ENCODE peak calls at places on chromosomes 3 and 15, in seven cellular contexts. R, D, U, N, B, J and K are unnamed samples.

GRCh38 chr3:194344012-194344411 is 7.1 kb downstream of the CPN2 start:
- DNase-seq in R (no peak), D (peak), U (peak), N (peak), B (peak), J (peak), K (peak)

GRCh38 chr15:45377630-45378148 is 655 bp downstream of the GATM start:
- DNase-seq in R (no peak), D (no peak), U (no peak), N (peak), B (peak), J (no peak), K (no peak)

GRCh38 chr3:150495563-150496168 is 50.6 kb downstream of the SERP1 start:
- DNase-seq in R (peak), D (peak), U (peak), N (no peak), B (no peak), J (peak), K (peak)

GRCh38 chr3:172138792-172139507 is 99.6 kb downstream of the FNDC3B start:
- DNase-seq in R (no peak), D (peak), U (peak), N (peak), B (peak), J (peak), K (no peak)

GRCh38 chr3:55435446-55435845 is 51.7 kb downstream of the WNT5A start:
- DNase-seq in R (no peak), D (no peak), U (no peak), N (no peak), B (no peak), J (no peak), K (no peak)

GRCh38 chr15:101250331-101250730 is 1.5 kb downstream of the CHSY1 start:
- DNase-seq in R (no peak), D (peak), U (no peak), N (no peak), B (no peak), J (peak), K (no peak)

GRCh38 chr3:112365035-112365434 is 32.1 kb downstream of the CD200 start:
- DNase-seq in R (no peak), D (no peak), U (no peak), N (no peak), B (no peak), J (no peak), K (no peak)

GRCh38 chr15:31442203-31443090 is 115.8 kb downstream of the KLF13 start:
- DNase-seq in R (peak), D (peak), U (no peak), N (no peak), B (no peak), J (peak), K (no peak)

GRCh38 chr3:117278424-117279190 is 569.0 kb downstream of the TUSC7 start:
- DNase-seq in R (no peak), D (peak), U (no peak), N (peak), B (no peak), J (peak), K (no peak)

GRCh38 chr15:70713547-70714414 is 49.6 kb downstream of the UACA start:
- DNase-seq in R (no peak), D (peak), U (no peak), N (no peak), B (no peak), J (peak), K (no peak)

GRCh38 chr15:66006986-66007385 is 137.7 kb downstream of the RAB11A start:
- DNase-seq in R (no peak), D (no peak), U (no peak), N (no peak), B (no peak), J (peak), K (no peak)

GRCh38 chr15:43134157-43134637 is 811 bp downstream of the TMEM62 start:
- DNase-seq in R (no peak), D (no peak), U (peak), N (no peak), B (no peak), J (no peak), K (no peak)

GRCh38 chr15:100692671-100693070 is 90.3 kb downstream of the ASB7 start:
- DNase-seq in R (no peak), D (no peak), U (no peak), N (no peak), B (no peak), J (no peak), K (no peak)

GRCh38 chr3:31981206-31982181 is at the start of the genes OSBPL10 and ZNF860:
- DNase-seq in R (peak), D (peak), U (peak), N (peak), B (peak), J (peak), K (peak)

GRCh38 chr15:40336129-40337122 is 4.3 kb downstream of the CCDC9B start:
- DNase-seq in R (no peak), D (no peak), U (peak), N (no peak), B (no peak), J (no peak), K (peak)

GRCh38 chr15:75052972-75053747 is 29.8 kb downstream of the PPCDC start:
- DNase-seq in R (no peak), D (no peak), U (no peak), N (no peak), B (no peak), J (no peak), K (no peak)

GRCh38 chr3:119937229-119937628 is 155.3 kb downstream of the NR1I2 start:
- DNase-seq in R (no peak), D (peak), U (peak), N (peak), B (no peak), J (no peak), K (no peak)

GRCh38 chr3:78255403-78255802 is 1215.5 kb downstream of the ROBO2 start:
- DNase-seq in R (peak), D (peak), U (no peak), N (no peak), B (no peak), J (peak), K (no peak)

GRCh38 chr3:111151438-111151837 is 79.8 kb downstream of the NECTIN3 start:
- DNase-seq in R (no peak), D (peak), U (no peak), N (no peak), B (no peak), J (peak), K (no peak)

GRCh38 chr3:80733522-80734176 is 965.9 kb upstream of the ROBO1 start:
- DNase-seq in R (no peak), D (peak), U (no peak), N (peak), B (no peak), J (peak), K (peak)

GRCh38 chr3:112005091-112005672 is 6.5 kb downstream of the TAGLN3 start:
- DNase-seq in R (no peak), D (peak), U (no peak), N (no peak), B (no peak), J (no peak), K (no peak)

GRCh38 chr3:66019896-66020295 is 18.8 kb downstream of the MAGI1 start:
- DNase-seq in R (no peak), D (no peak), U (no peak), N (no peak), B (no peak), J (no peak), K (no peak)

GRCh38 chr15:95853350-95853749 is 477.1 kb upstream of the NR2F2 start:
- DNase-seq in R (no peak), D (peak), U (no peak), N (no peak), B (no peak), J (peak), K (no peak)

GRCh38 chr15:98888839-98889479 is 118.6 kb downstream of the PGPEP1L start:
- DNase-seq in R (no peak), D (peak), U (no peak), N (no peak), B (no peak), J (peak), K (no peak)

GRCh38 chr3:42839616-42840015 is 30.4 kb downstream of the ACKR2 start:
- DNase-seq in R (peak), D (peak), U (peak), N (peak), B (no peak), J (peak), K (peak)

GRCh38 chr15:62164500-62165028 is 521 bp downstream of the C2CD4B start:
- DNase-seq in R (no peak), D (no peak), U (no peak), N (peak), B (peak), J (peak), K (peak)

GRCh38 chr3:193872265-193872753 is 263.6 kb upstream of the HES1 start:
- DNase-seq in R (peak), D (peak), U (no peak), N (peak), B (peak), J (peak), K (no peak)

GRCh38 chr3:27570421-27571106 is 86.4 kb upstream of the SLC4A7 start:
- DNase-seq in R (no peak), D (no peak), U (no peak), N (no peak), B (peak), J (no peak), K (no peak)

GRCh38 chr3:17065315-17065714 is 180.6 kb downstream of the PLCL2 start:
- DNase-seq in R (no peak), D (no peak), U (no peak), N (no peak), B (no peak), J (no peak), K (no peak)

DNA sequence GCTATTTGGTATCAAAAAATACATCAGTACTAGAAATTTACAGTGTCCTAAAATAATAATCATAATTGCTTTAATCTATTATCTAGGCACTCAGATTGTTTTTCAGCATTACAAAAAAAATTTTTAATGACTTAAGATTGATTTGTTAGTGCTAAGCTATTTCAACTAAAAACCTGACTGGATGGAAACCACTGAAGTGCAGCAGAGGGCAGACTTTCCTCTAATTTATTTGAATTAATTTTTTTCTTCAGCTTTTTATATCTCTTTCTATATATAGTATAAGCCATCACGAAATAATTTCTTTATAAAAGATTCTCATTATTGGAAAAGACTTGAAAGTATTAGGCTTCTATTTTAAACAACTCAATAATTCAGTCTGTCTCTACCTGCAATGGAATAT is 131.4 kb downstream of the IQCH start:
- DNase-seq in R (no peak), D (no peak), U (no peak), N (no peak), B (no peak), J (no peak), K (no peak)
- TF ChIP-seq CTCF in R (peak), D (peak), U (no peak), N (no peak), B (no peak), J (peak), K (no peak)

DNA sequence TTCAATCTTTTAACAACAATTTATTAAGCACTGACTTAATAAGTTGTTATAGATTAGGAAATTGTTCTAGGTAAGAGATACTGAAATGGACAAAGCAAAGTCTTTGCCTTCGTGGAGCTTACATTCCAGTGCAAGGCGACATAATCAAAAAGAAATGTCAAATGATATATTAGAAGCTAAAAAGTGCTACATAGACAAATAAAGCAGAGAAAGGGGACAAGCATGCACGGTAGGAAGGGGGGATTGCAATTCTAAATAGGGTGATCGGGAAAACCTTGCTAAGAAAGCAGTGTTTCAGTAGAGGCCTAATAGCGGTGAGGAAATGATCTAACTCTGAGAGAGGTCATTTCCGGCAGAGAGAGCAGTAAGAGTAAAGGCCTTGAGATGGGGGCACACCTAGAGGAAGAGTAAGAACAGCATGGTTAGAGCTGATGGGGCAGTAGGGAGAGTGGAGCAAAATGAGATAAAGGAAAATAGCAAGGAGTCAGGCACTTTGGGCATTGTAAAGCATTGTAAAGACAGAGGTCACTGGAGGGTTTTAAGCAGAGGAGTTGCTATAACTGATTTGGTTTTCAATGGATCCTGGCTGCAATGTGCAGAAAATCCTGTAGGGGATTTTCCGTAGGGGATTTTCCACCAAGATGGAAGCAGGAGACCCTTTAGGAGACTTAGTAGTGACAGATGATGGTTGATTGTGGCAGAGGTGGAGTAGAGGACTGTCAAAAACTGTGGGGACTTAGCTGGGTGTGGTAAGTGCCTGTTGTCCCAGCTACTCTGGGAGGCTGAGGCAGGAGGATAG is 71.7 kb upstream of the CFAP20DC start:
- DNase-seq in R (no peak), D (no peak), U (no peak), N (no peak), B (no peak), J (no peak), K (no peak)
- TF ChIP-seq CTCF in R (no peak), D (no peak), U (no peak), N (no peak), B (no peak), J (no peak), K (peak)

GRCh38 chr3:160280836-160281235 is 55.6 kb downstream of the C3orf80 start:
- DNase-seq in R (no peak), D (no peak), U (no peak), N (no peak), B (no peak), J (no peak), K (no peak)

GRCh38 chr3:160279657-160280056 is 54.4 kb downstream of the C3orf80 start:
- DNase-seq in R (no peak), D (no peak), U (no peak), N (no peak), B (no peak), J (no peak), K (no peak)

DNA sequence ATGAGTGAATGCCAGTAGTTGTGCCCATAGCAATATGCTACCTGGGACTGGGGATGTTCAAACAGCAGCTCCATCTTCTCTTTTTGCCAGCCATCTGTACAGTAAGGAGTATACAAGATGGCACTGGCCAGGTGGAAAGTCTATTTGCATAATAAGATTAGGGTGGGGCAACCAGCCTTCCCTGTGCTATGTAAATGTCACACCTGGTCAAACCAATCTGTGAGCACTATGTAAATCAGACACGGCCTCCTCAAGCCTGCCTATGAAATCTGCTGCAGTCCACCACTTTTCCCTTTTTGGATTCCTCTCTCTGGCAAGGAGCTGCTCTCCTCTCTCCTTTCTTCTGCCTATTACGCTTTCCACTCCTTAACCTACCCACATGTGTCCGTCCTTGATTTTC is 53.0 kb downstream of the C3orf80 start:
- DNase-seq in R (no peak), D (no peak), U (no peak), N (no peak), B (no peak), J (no peak), K (no peak)
- TF ChIP-seq CTCF in R (no peak), D (no peak), U (no peak), N (no peak), B (no peak), J (no peak), K (no peak)

GRCh38 chr15:47844437-47844836 is 127.1 kb downstream of the SEMA6D start:
- DNase-seq in R (no peak), D (no peak), U (no peak), N (no peak), B (no peak), J (no peak), K (no peak)
- TF ChIP-seq CTCF in R (no peak), D (no peak), U (no peak), N (no peak), B (no peak), J (no peak), K (no peak)

DNA sequence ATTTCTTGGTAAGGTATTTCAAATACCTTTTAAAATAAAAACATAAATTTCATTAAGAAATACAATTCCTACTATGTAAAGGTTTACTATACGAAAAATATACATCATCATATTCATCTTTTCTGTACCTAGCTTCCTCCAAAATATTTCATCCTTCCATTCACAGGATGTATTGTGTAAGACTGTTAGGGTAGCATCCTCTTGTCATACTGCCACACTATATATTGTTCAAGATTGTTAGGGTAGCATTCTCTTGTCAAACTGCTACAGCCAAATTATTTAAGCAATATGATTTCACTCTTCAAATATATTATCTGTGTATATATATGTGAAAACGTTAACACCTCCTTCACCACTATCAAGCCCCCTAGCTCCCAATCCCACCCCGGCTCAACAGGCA is 3.5 kb downstream of the RPL22L1 start:
- DNase-seq in R (no peak), D (no peak), U (no peak), N (no peak), B (no peak), J (no peak), K (no peak)
- TF ChIP-seq CTCF in R (no peak), D (no peak), U (no peak), N (no peak), B (no peak), J (no peak), K (no peak)

GRCh38 chr3:141441381-141442365 is 45.2 kb upstream of the RASA2 start:
- DNase-seq in R (peak), D (peak), U (peak), N (peak), B (peak), J (peak), K (peak)
- TF ChIP-seq CTCF in R (peak), D (peak), U (peak), N (peak), B (peak), J (peak), K (peak)

DNA sequence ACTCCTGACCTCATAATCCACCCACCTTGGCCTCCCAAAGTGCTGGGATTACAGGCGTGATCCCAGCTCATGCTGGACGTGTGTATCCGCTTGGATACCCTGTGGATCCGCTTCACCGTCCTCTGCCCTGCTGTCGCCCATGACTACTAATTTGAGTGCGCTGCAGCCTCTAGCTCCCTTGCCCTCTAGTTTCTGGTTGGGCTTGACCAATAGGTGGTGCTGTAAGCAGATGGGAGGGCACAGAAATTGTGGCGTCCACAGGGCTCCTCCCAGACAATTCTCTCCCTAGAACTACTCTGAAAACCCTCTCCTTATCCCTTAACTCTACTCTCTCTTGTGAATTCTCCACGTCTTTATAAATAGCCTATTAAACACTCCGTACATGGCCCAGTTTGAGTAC is 36.2 kb downstream of the ZPLD1 start:
- DNase-seq in R (no peak), D (no peak), U (no peak), N (no peak), B (no peak), J (no peak), K (peak)
- TF ChIP-seq CTCF in R (no peak), D (no peak), U (no peak), N (no peak), B (no peak), J (peak), K (no peak)